ENCODE peak calls at places on chromosomes 2 and 18, in nine cellular contexts. X is iPS DF 6.9; F is tibial artery; K is neuronal stem cell; P is astrocyte; M is psoas muscle; C is body of pancreas; E is stomach; Z is CD8-positive, alpha-beta memory T cell. S is an unnamed sample. For H3K9me3 and H3K36me3, the result is how much of the 10 kb centered on the place peaks cover.

GRCh38 chr2:69565431-69565839 is 78.1 kb downstream of the AAK1 start:
- DNase-seq in X (peak), F (no peak), K (peak), P (no peak), M (peak), C (peak), E (peak), Z (peak), S (peak)

GRCh38 chr2:25234756-25235155 is 66.4 kb upstream of the POMC start:
- DNase-seq in X (no peak), F (no peak), K (no peak), P (no peak), M (no peak), C (no peak), E (no peak), Z (no peak), S (peak)

GRCh38 chr2:180015951-180016709 is 9.0 kb upstream of the CWC22 start:
- DNase-seq in X (no peak), F (no peak), K (no peak), P (peak), M (no peak), C (no peak), E (no peak), Z (no peak), S (peak)

GRCh38 chr18:48428494-48429177 is 19.5 kb upstream of the ZBTB7C start:
- DNase-seq in X (no peak), F (no peak), K (no peak), P (no peak), M (no peak), C (no peak), E (no peak), Z (no peak), S (no peak)

GRCh38 chr2:66582975-66583842 is 148.3 kb downstream of the MEIS1 start:
- DNase-seq in X (no peak), F (no peak), K (no peak), P (no peak), M (no peak), C (peak), E (no peak), Z (no peak), S (no peak)

GRCh38 chr2:207223051-207223450 is 57.3 kb upstream of the KLF7 start:
- DNase-seq in X (no peak), F (no peak), K (no peak), P (peak), M (no peak), C (no peak), E (no peak), Z (no peak), S (peak)

GRCh38 chr18:24136967-24137373 is 1.9 kb upstream of the CABYR start:
- DNase-seq in X (no peak), F (no peak), K (no peak), P (peak), M (no peak), C (no peak), E (no peak), Z (no peak), S (no peak)

GRCh38 chr2:44100351-44100750 is 68.3 kb upstream of the PPM1B start:
- DNase-seq in X (no peak), F (peak), K (no peak), P (peak), M (peak), C (peak), E (peak), Z (no peak), S (peak)

GRCh38 chr2:125684932-125685331 is 971.0 kb upstream of the GYPC start:
- DNase-seq in X (no peak), F (no peak), K (no peak), P (no peak), M (no peak), C (no peak), E (no peak), Z (no peak), S (no peak)

GRCh38 chr2:5322414-5322813 is 369.8 kb upstream of the SOX11 start:
- DNase-seq in X (no peak), F (no peak), K (no peak), P (no peak), M (no peak), C (no peak), E (no peak), Z (no peak), S (no peak)

GRCh38 chr2:130288467-130289403 is 54.0 kb upstream of the IMP4 start:
- DNase-seq in X (peak), F (no peak), K (no peak), P (no peak), M (peak), C (no peak), E (no peak), Z (no peak), S (no peak)

GRCh38 chr2:758073-758820 is 81.0 kb upstream of the TMEM18 start:
- DNase-seq in X (no peak), F (no peak), K (no peak), P (no peak), M (no peak), C (no peak), E (no peak), Z (no peak), S (no peak)

GRCh38 chr2:26651458-26652155 is 10.4 kb upstream of the CIB4 start:
- DNase-seq in X (no peak), F (peak), K (no peak), P (no peak), M (no peak), C (no peak), E (peak), Z (no peak), S (peak)

GRCh38 chr2:32416519-32416918 is 59.7 kb downstream of the BIRC6 start:
- DNase-seq in X (no peak), F (no peak), K (no peak), P (no peak), M (no peak), C (no peak), E (no peak), Z (no peak), S (peak)

GRCh38 chr2:176093145-176093888 is 796 bp downstream of the HOXD13 start:
- DNase-seq in X (no peak), F (peak), K (no peak), P (no peak), M (no peak), C (no peak), E (peak), Z (no peak), S (no peak)

GRCh38 chr2:101638817-101639605 is 58.5 kb upstream of the MAP4K4 start:
- DNase-seq in X (no peak), F (no peak), K (no peak), P (no peak), M (no peak), C (no peak), E (no peak), Z (no peak), S (peak)

GRCh38 chr2:241546771-241547498 is 11.6 kb upstream of the BOK start:
- DNase-seq in X (no peak), F (no peak), K (peak), P (peak), M (no peak), C (no peak), E (no peak), Z (no peak), S (peak)

GRCh38 chr2:41836944-41837343 is 210.9 kb upstream of the PKDCC start:
- DNase-seq in X (no peak), F (no peak), K (peak), P (peak), M (no peak), C (no peak), E (peak), Z (peak), S (no peak)

GRCh38 chr18:13112982-13113381 is 105.6 kb upstream of the LDLRAD4 start:
- DNase-seq in X (peak), F (no peak), K (peak), P (peak), M (peak), C (peak), E (peak), Z (peak), S (peak)

GRCh38 chr2:40497251-40497859 is 45.5 kb upstream of the SLC8A1 start:
- DNase-seq in X (no peak), F (no peak), K (no peak), P (no peak), M (no peak), C (no peak), E (no peak), Z (no peak), S (no peak)

GRCh38 chr2:30828586-30828985 is 21.3 kb upstream of the CAPN13 start:
- DNase-seq in X (no peak), F (no peak), K (no peak), P (no peak), M (no peak), C (no peak), E (no peak), Z (no peak), S (no peak)

GRCh38 chr2:30821960-30822359 is 14.7 kb upstream of the CAPN13 start:
- DNase-seq in X (no peak), F (no peak), K (no peak), P (no peak), M (no peak), C (no peak), E (no peak), Z (no peak), S (peak)

GRCh38 chr2:30823452-30823851 is 16.2 kb upstream of the CAPN13 start:
- DNase-seq in X (no peak), F (no peak), K (no peak), P (no peak), M (no peak), C (no peak), E (no peak), Z (no peak), S (peak)

GRCh38 chr2:30826481-30826880 is 19.2 kb upstream of the CAPN13 start:
- DNase-seq in X (no peak), F (no peak), K (no peak), P (no peak), M (no peak), C (no peak), E (peak), Z (no peak), S (no peak)

DNA sequence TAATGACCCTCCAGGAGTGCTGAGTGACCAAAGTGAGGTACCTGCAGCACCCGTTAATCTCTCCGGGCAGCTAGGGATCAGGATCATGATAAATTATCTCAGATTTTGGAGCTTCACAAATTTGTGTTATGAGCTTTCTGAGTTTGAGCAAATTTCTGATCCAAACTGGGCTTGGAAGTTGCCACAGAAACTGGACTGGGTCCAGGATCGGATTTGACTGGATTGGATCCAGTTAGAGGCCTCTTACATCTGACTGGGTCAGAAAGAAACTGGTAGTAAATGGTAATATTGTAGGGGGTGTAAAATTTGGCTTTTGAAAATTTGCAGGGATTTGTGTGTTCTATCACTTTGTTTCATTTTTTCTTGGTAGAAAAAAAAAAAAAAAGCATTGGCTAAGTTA is 19.7 kb upstream of the CAPN13 start:
- DNase-seq in X (no peak), F (no peak), K (no peak), P (no peak), M (no peak), C (no peak), E (peak), Z (no peak), S (no peak)
- H3K9me3 ChIP-seq in X (under half), F (under half), K (under half), P (under half), M (under half), C (under half), E (under half), Z (under half), S (under half)

DNA sequence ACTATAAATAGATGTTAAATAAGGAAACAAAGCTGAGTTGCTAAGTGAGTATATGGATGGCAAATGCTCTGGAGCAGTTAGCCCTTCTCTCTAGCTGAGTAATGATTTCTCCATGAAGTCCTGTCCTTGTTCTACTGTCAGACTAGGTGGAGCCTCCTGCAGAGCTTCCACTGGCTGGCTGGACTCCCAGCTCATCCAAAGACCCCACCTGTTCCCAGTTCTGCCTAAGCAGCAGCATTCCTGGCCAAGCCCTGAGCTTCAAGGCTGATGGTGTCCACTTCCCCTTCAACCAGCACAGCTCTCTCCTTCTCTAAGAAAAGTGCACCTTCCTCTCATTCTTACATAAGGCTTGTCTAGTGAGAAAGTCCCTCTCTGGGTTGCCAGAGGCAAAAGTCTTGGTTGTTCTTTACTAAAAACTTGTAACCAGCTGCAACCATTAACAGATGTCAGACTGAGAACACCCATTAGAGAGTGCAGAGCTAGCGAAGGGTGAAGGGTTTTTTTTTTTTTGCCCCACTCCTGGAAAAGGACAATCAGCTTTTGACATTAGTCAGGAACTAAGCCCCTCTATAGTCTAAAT is 58.9 kb downstream of the CXCR4 start:
- DNase-seq in X (no peak), F (no peak), K (no peak), P (no peak), M (no peak), C (no peak), E (no peak), Z (no peak), S (no peak)
- H3K27ac ChIP-seq in X (no peak), F (no peak), K (no peak), P (no peak), M (no peak), C (no peak), E (no peak), Z (no peak), S (no peak)

DNA sequence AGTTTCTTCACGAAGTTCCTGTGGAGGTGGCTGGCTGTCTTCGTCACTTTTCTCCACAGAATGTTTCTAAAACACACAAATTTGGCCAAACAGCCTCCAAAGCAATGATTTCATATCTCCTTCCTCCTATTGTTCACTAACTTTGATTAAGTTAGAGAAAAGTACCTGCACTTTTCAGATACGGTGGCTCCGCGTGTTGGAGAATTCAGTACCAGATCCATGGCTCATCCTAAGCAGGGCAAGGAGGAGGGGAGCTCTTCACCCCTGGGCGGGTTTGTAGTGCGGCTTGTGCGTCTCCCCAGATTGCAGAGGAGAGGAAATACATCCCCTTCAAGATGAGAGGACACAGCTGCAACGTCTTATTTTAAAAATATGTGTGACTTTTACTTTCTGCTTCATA is 332.9 kb downstream of the AGAP1 start:
- DNase-seq in X (no peak), F (no peak), K (no peak), P (no peak), M (no peak), C (no peak), E (no peak), Z (no peak), S (no peak)
- H3K36me3 ChIP-seq in X (under half), F (under half), K (under half), P (under half), M (under half), C (under half), E (under half), Z (under half), S (under half)

DNA sequence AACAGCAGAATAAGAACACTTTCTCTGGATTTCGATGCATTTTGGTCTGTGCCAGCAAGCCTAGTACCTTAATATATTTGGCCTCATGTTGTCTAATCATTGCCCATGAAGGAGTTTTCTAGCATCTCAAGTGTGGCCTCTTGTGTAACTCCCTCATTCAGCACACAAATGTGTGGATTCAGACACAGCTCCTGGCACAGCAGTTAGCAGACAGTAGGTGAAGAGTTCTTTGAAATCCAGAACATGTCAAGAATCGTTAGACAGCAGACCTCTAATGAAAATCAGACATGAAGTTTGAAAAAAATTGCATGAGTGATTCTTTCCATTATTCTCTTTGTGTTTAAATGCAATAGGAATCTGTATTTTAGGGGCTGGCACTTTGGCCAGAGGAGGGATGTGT is 177.0 kb downstream of the FMNL2 start:
- DNase-seq in X (no peak), F (no peak), K (no peak), P (no peak), M (no peak), C (no peak), E (no peak), Z (no peak), S (no peak)
- H3K9me3 ChIP-seq in X (under half), F (under half), K (under half), P (under half), M (under half), C (under half), E (under half), Z (under half), S (under half)

S was measured in osteoblast.